ENCODE peak calls at places on chromosome 16, in four cellular contexts. Y is HepG2, N is GM12878, V is H1. M is an unnamed sample.

GRCh38 chr16:61370564-61370963 is 665.7 kb downstream of the CDH8 start:
- DNase-seq in Y (no peak), N (no peak), V (no peak), M (no peak)

GRCh38 chr16:48525201-48526057 is 84.6 kb downstream of the N4BP1 start:
- DNase-seq in V (no peak), Y (no peak), N (no peak), M (no peak)

GRCh38 chr16:66605177-66605999 is 884 bp downstream of the CMTM3 start:
- DNase-seq in N (no peak), V (peak; percentile 66), Y (peak; percentile 30), M (peak; percentile 47)

GRCh38 chr16:82783933-82784566 is 157.3 kb downstream of the CDH13 start:
- DNase-seq in Y (no peak), V (no peak), N (no peak), M (no peak)

GRCh38 chr16:80480664-80481063 is 60.1 kb upstream of the DYNLRB2 start:
- DNase-seq in V (no peak), Y (no peak), N (peak; percentile 46), M (no peak)

GRCh38 chr16:75593308-75593707 is 27.1 kb downstream of the GABARAPL2 start:
- DNase-seq in Y (no peak), N (no peak), V (no peak), M (no peak)

GRCh38 chr16:68823401-68823800 is 19.9 kb upstream of the TANGO6 start:
- DNase-seq in N (no peak), Y (no peak), V (no peak), M (no peak)

GRCh38 chr16:72422308-72422897 is 250.4 kb upstream of the PMFBP1 start:
- DNase-seq in N (no peak), V (no peak), Y (no peak), M (no peak)

GRCh38 chr16:87321336-87322107 is 4.3 kb upstream of the C16orf95 start:
- DNase-seq in Y (no peak), V (no peak), N (no peak), M (no peak)

GRCh38 chr16:72425571-72426341 is 253.8 kb upstream of the PMFBP1 start:
- DNase-seq in Y (no peak), V (no peak), N (no peak), M (no peak)

GRCh38 chr16:65510850-65511249 is 389.0 kb upstream of the CDH11 start:
- DNase-seq in Y (peak; percentile 29), N (no peak), V (no peak), M (no peak)

GRCh38 chr16:73026754-73027654 is 20.9 kb downstream of the ZFHX3 start:
- DNase-seq in V (no peak), Y (no peak), N (no peak), M (no peak)

GRCh38 chr16:85431431-85432124 is 181.5 kb upstream of the GSE1 start:
- DNase-seq in V (peak; percentile 46), Y (no peak), N (no peak), M (no peak)

GRCh38 chr16:80637621-80638020 is 96.8 kb downstream of the DYNLRB2 start:
- DNase-seq in V (no peak), Y (no peak), N (no peak), M (no peak)

GRCh38 chr16:31268891-31269290 is 9.1 kb downstream of the ITGAM start:
- DNase-seq in N (no peak), Y (no peak), V (peak; percentile 41), M (no peak)

GRCh38 chr16:31269541-31269940 is 9.8 kb downstream of the ITGAM start:
- DNase-seq in V (no peak), N (no peak), Y (no peak), M (no peak)

GRCh38 chr16:31265329-31266245 is 5.8 kb downstream of the ITGAM start:
- DNase-seq in Y (no peak), N (peak; percentile 79), V (peak; percentile 60), M (no peak)

GRCh38 chr16:31268033-31268365 is 8.2 kb downstream of the ITGAM start:
- DNase-seq in Y (no peak), V (no peak), N (no peak), M (no peak)

GRCh38 chr16:31267332-31268032 is 7.7 kb downstream of the ITGAM start:
- DNase-seq in Y (no peak), N (no peak), V (peak; percentile 41), M (no peak)
- TF ChIP-seq SUZ12 in Y (no peak), N (no peak), V (no peak), M (no peak)

GRCh38 chr16:57148481-57148880 is 37.4 kb downstream of the PSME3IP1 start:
- DNase-seq in V (peak; percentile 45), N (no peak), Y (no peak), M (no peak)

GRCh38 chr16:57152096-57153093 is 33.4 kb downstream of the PSME3IP1 start:
- DNase-seq in Y (peak; percentile 27), N (no peak), V (no peak), M (no peak)

GRCh38 chr16:57149391-57149790 is 36.4 kb downstream of the PSME3IP1 start:
- DNase-seq in V (no peak), Y (no peak), N (no peak), M (no peak)

GRCh38 chr16:57151369-57151768 is 34.5 kb downstream of the PSME3IP1 start:
- DNase-seq in Y (no peak), N (no peak), V (no peak), M (no peak)

GRCh38 chr16:57150682-57151330 is 35.0 kb downstream of the PSME3IP1 start:
- DNase-seq in Y (no peak), V (no peak), N (no peak), M (no peak)
- TF ChIP-seq SP1 in Y (no peak), V (no peak), N (no peak), M (no peak)

GRCh38 chr16:13098536-13098935 is 197.1 kb downstream of the SHISA9 start:
- DNase-seq in N (no peak), V (no peak), Y (no peak), M (no peak)
- TF ChIP-seq SUZ12 in N (no peak), V (no peak), Y (no peak), M (no peak)

GRCh38 chr16:49952386-49952785 is 72.6 kb upstream of the CNEP1R1 start:
- DNase-seq in Y (no peak), N (no peak), V (no peak), M (no peak)
- TF ChIP-seq SP1 in Y (no peak), N (no peak), V (no peak), M (no peak)